ENCODE peak calls at places on chromosomes 2 and 18, in four cellular contexts. One of them, this sample, is unnamed.

GRCh38 chr2:45709137-45709536 is 57.7 kb downstream of the PRKCE start:
- DNase-seq in gastrocnemius medialis: peak
- DNase-seq in A549: no peak
- DNase-seq in body of pancreas: no peak
- DNase-seq in this sample: no peak

GRCh38 chr2:152499411-152499810 is 164.4 kb downstream of the FMNL2 start:
- DNase-seq in A549: no peak
- DNase-seq in gastrocnemius medialis: no peak
- DNase-seq in body of pancreas: no peak
- DNase-seq in this sample: no peak

GRCh38 chr18:26386002-26386401 is 159.8 kb downstream of the TAF4B start:
- DNase-seq in body of pancreas: no peak
- DNase-seq in gastrocnemius medialis: no peak
- DNase-seq in A549: peak
- DNase-seq in this sample: no peak

GRCh38 chr2:151654891-151655290 is 79.4 kb downstream of the NEB start:
- DNase-seq in gastrocnemius medialis: no peak
- DNase-seq in body of pancreas: no peak
- DNase-seq in A549: no peak
- DNase-seq in this sample: peak

GRCh38 chr2:127508621-127509034 is 17.7 kb downstream of the IWS1 start:
- DNase-seq in A549: peak
- DNase-seq in body of pancreas: peak
- DNase-seq in gastrocnemius medialis: peak
- DNase-seq in this sample: peak

GRCh38 chr2:120773186-120773800 is 37.6 kb downstream of the GLI2 start:
- DNase-seq in gastrocnemius medialis: no peak
- DNase-seq in A549: no peak
- DNase-seq in body of pancreas: no peak
- DNase-seq in this sample: no peak

GRCh38 chr2:120622886-120623753 is 112.5 kb upstream of the GLI2 start:
- DNase-seq in body of pancreas: no peak
- DNase-seq in gastrocnemius medialis: no peak
- DNase-seq in A549: no peak
- DNase-seq in this sample: no peak

GRCh38 chr2:95271381-95271971 is 2.8 kb upstream of the PROM2 start:
- DNase-seq in body of pancreas: no peak
- DNase-seq in A549: no peak
- DNase-seq in gastrocnemius medialis: no peak
- DNase-seq in this sample: no peak

GRCh38 chr2:22887426-22887825 is 497.6 kb upstream of the KLHL29 start:
- DNase-seq in body of pancreas: no peak
- DNase-seq in A549: no peak
- DNase-seq in gastrocnemius medialis: no peak
- DNase-seq in this sample: no peak

GRCh38 chr18:22189431-22189830 is 20.0 kb downstream of the GATA6 start:
- DNase-seq in A549: no peak
- DNase-seq in gastrocnemius medialis: no peak
- DNase-seq in body of pancreas: no peak
- DNase-seq in this sample: no peak

GRCh38 chr2:130183500-130184373 is 1.7 kb downstream of the MZT2B start:
- DNase-seq in A549: no peak
- DNase-seq in body of pancreas: no peak
- DNase-seq in gastrocnemius medialis: no peak
- DNase-seq in this sample: peak

GRCh38 chr18:2570772-2571199 is 519 bp downstream of the METTL4 start:
- DNase-seq in A549: peak
- DNase-seq in gastrocnemius medialis: peak
- DNase-seq in body of pancreas: peak
- DNase-seq in this sample: peak

GRCh38 chr2:23414876-23415275 is 29.9 kb downstream of the KLHL29 start:
- DNase-seq in body of pancreas: no peak
- DNase-seq in gastrocnemius medialis: no peak
- DNase-seq in A549: peak
- DNase-seq in this sample: no peak

GRCh38 chr2:1564506-1564905 is 151.2 kb downstream of the TPO start:
- DNase-seq in body of pancreas: no peak
- DNase-seq in A549: no peak
- DNase-seq in gastrocnemius medialis: no peak
- DNase-seq in this sample: no peak

GRCh38 chr18:45745817-45746461 is 22.0 kb downstream of the SLC14A1 start:
- DNase-seq in gastrocnemius medialis: no peak
- DNase-seq in A549: no peak
- DNase-seq in body of pancreas: no peak
- DNase-seq in this sample: no peak

GRCh38 chr2:37232131-37232933 is 874 bp downstream of the NDUFAF7 start:
- DNase-seq in body of pancreas: peak
- DNase-seq in A549: peak
- DNase-seq in gastrocnemius medialis: no peak
- DNase-seq in this sample: peak

GRCh38 chr2:7845332-7845731 is 836.5 kb upstream of the ID2 start:
- DNase-seq in gastrocnemius medialis: no peak
- DNase-seq in body of pancreas: no peak
- DNase-seq in A549: no peak
- DNase-seq in this sample: no peak

GRCh38 chr2:65715328-65715727 is 282.9 kb upstream of the SPRED2 start:
- DNase-seq in A549: no peak
- DNase-seq in gastrocnemius medialis: no peak
- DNase-seq in body of pancreas: no peak
- DNase-seq in this sample: no peak

GRCh38 chr2:132609101-132609890 is 60.7 kb downstream of the LYPD1 start:
- DNase-seq in A549: no peak
- DNase-seq in body of pancreas: no peak
- DNase-seq in gastrocnemius medialis: no peak
- DNase-seq in this sample: no peak

GRCh38 chr18:76668546-76668945 is 153.8 kb upstream of the ZNF236 start:
- DNase-seq in A549: no peak
- DNase-seq in body of pancreas: no peak
- DNase-seq in gastrocnemius medialis: no peak
- DNase-seq in this sample: no peak

GRCh38 chr2:206971805-206972204 is 32.5 kb downstream of the CPO start:
- DNase-seq in body of pancreas: no peak
- DNase-seq in gastrocnemius medialis: peak
- DNase-seq in A549: no peak
- DNase-seq in this sample: no peak

GRCh38 chr2:28626376-28626775 is 125.3 kb upstream of the PPP1CB start:
- DNase-seq in body of pancreas: no peak
- DNase-seq in gastrocnemius medialis: no peak
- DNase-seq in A549: no peak
- DNase-seq in this sample: no peak

GRCh38 chr2:171554991-171555615 is 32.8 kb downstream of the CYBRD1 start:
- DNase-seq in gastrocnemius medialis: no peak
- DNase-seq in body of pancreas: no peak
- DNase-seq in A549: no peak
- DNase-seq in this sample: no peak

GRCh38 chr2:82023710-82024109 is 1719.2 kb upstream of the LRRTM1 start:
- DNase-seq in body of pancreas: no peak
- DNase-seq in A549: no peak
- DNase-seq in gastrocnemius medialis: no peak
- DNase-seq in this sample: no peak

GRCh38 chr18:76874643-76875389 is 52.5 kb downstream of the ZNF236 start:
- DNase-seq in gastrocnemius medialis: no peak
- DNase-seq in A549: no peak
- DNase-seq in body of pancreas: no peak
- DNase-seq in this sample: no peak

GRCh38 chr18:77131100-77131651 is 1.4 kb downstream of the MBP start:
- DNase-seq in A549: no peak
- DNase-seq in gastrocnemius medialis: no peak
- DNase-seq in body of pancreas: no peak
- DNase-seq in this sample: peak

GRCh38 chr2:239133945-239134570 is 266.8 kb downstream of the HDAC4 start:
- DNase-seq in gastrocnemius medialis: no peak
- DNase-seq in body of pancreas: no peak
- DNase-seq in A549: no peak
- DNase-seq in this sample: no peak

GRCh38 chr2:211748339-211748738 is 790.3 kb downstream of the ERBB4 start:
- DNase-seq in body of pancreas: no peak
- DNase-seq in A549: no peak
- DNase-seq in gastrocnemius medialis: no peak
- DNase-seq in this sample: no peak

GRCh38 chr2:29238497-29238896 is 123.3 kb downstream of the CLIP4 start:
- DNase-seq in gastrocnemius medialis: no peak
- DNase-seq in body of pancreas: peak
- DNase-seq in A549: peak
- DNase-seq in this sample: peak

GRCh38 chr2:189782221-189782671 is 1.9 kb downstream of the ORMDL1 start:
- DNase-seq in gastrocnemius medialis: no peak
- DNase-seq in A549: no peak
- DNase-seq in body of pancreas: no peak
- DNase-seq in this sample: peak

GRCh38 chr2:189783451-189783926 is 650 bp downstream of the ORMDL1 start:
- DNase-seq in A549: no peak
- DNase-seq in body of pancreas: no peak
- DNase-seq in gastrocnemius medialis: no peak
- DNase-seq in this sample: no peak

DNA sequence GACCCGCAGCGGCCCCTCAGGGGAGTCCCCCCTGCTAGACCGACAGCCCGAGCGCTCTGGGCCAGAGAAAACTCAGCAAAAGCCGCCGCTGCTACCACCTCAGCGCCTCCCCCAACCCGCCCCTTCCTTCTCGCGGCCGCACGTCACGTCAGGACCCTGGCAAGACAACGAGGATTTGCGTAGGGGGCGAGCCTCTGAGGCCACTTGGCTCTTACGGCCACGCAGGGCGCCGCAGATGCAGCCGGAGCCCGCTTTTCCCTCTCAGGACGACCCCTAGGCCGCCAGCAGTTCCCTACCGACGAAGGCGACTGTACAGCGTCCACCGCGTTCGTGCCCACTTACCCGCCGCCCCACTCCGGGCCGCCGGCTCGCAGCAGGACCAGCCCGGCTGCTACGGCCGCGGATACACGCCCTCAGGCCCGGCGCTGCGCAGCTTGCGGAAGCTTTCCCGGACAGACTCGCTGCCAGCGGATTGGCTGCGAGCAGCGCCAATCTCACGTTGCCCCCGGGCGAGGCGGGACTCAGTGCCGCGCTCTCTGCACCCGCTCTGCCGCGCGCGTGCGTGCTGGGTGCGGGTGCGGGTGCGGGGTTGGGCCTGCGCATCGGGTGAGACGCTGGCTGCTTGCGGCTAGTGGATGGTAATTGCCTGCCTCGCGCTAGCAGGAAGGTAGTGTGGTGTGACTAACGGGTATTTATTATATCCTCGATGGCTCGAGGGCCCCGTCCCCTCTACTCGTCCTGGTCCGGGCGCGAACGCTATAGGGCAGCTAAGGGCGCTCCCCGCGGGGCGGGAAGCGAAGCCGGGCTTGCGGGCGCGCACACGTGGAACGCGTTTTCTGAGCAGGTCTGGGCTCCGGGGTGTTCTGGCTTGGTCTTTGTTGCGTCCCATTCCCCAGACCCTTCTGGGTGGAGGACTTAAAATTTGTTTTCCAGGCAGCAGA is at the start of the genes ORMDL1 and PMS1:
- DNase-seq in A549: peak
- DNase-seq in gastrocnemius medialis: peak
- DNase-seq in body of pancreas: peak
- DNase-seq in this sample: peak
- TF ChIP-seq POLR2A in A549: peak
- TF ChIP-seq POLR2A in gastrocnemius medialis: peak
- TF ChIP-seq POLR2A in body of pancreas: peak
- TF ChIP-seq POLR2A in this sample: peak

DNA sequence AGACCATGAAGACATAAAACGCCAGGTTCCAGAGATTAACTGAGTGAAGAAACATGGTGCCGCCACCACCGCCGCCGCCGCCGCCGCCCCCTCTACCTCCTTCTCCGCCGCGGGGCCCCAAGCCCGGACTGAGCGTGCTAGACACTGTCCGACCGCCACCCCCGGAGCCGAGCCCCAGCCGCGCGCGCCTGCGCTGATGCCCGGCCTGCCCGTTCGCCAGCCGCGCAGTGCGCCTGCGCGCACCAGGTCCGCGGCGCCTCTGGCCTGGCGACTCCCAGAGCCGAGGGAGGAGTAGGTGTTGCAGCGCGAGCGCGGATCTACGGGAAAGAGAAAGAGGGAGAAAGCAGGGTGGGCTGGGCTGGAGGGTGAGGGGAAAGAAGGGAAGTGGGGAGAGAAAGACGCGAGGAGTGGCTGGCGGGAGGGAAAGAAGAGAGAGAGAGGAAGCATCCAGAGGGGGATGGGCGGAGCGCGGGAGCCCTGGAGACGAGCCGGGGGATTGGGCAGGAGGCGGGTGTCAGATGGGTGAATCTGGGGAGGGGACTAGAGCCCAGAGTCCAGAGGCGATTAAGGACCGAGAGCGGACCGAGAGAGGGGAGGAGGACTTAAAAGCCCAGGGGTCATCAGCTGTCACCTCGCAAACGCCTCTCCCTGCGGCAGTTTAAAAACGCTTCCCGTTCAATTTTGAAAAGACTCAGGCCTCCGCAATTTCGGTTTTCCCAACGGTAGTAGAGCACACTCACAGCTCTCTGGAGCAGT is at the start of gene PGAP1:
- DNase-seq in A549: peak
- DNase-seq in body of pancreas: peak
- DNase-seq in gastrocnemius medialis: peak
- DNase-seq in this sample: peak
- TF ChIP-seq POLR2A in A549: peak
- TF ChIP-seq POLR2A in body of pancreas: peak
- TF ChIP-seq POLR2A in gastrocnemius medialis: peak
- TF ChIP-seq POLR2A in this sample: peak

GRCh38 chr2:10408649-10409579 is 39.2 kb downstream of the ODC1 start:
- DNase-seq in gastrocnemius medialis: peak
- DNase-seq in A549: peak
- DNase-seq in body of pancreas: peak
- DNase-seq in this sample: peak
- TF ChIP-seq POLR2A in gastrocnemius medialis: no peak
- TF ChIP-seq POLR2A in A549: no peak
- TF ChIP-seq POLR2A in body of pancreas: no peak
- TF ChIP-seq POLR2A in this sample: no peak

GRCh38 chr2:157900203-157900602 is 24.1 kb upstream of the ACVR1 start:
- DNase-seq in A549: no peak
- DNase-seq in gastrocnemius medialis: no peak
- DNase-seq in body of pancreas: no peak
- DNase-seq in this sample: no peak

GRCh38 chr2:157900684-157901083 is 24.6 kb upstream of the ACVR1 start:
- DNase-seq in body of pancreas: no peak
- DNase-seq in gastrocnemius medialis: no peak
- DNase-seq in A549: no peak
- DNase-seq in this sample: no peak

GRCh38 chr2:157899125-157899839 is 23.2 kb upstream of the ACVR1 start:
- DNase-seq in body of pancreas: no peak
- DNase-seq in A549: no peak
- DNase-seq in gastrocnemius medialis: no peak
- DNase-seq in this sample: no peak

GRCh38 chr2:157903051-157903625 is 27.0 kb upstream of the ACVR1 start:
- DNase-seq in A549: no peak
- DNase-seq in gastrocnemius medialis: no peak
- DNase-seq in body of pancreas: no peak
- DNase-seq in this sample: no peak

DNA sequence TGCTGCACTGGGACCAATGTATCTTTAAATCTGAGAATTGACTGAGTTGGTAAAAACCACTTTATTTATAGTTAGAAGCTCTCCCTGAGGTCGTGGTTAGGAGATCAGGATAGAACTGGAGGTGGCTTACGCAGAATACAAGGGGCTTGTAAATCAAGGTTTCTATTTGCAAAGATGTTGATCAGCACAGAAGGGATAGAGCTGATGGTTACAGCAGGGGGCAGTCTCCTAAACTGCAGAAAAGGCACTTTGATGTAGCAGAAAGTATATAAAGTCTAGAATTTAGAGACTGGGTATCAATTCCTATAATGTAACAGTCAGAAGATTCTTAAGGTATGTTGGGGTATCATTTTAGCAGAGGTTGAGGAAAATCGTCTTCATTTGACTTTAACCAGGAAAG is 25.2 kb upstream of the ACVR1 start:
- DNase-seq in A549: no peak
- DNase-seq in gastrocnemius medialis: no peak
- DNase-seq in body of pancreas: no peak
- DNase-seq in this sample: peak
- TF ChIP-seq POLR2A in A549: no peak
- TF ChIP-seq POLR2A in gastrocnemius medialis: no peak
- TF ChIP-seq POLR2A in body of pancreas: no peak
- TF ChIP-seq POLR2A in this sample: no peak

This sample was measured in erythroblast.